ENCODE peak calls at places on chromosome 4, in nine cellular contexts. K is tibial artery, Q is GM12878, N is heart right ventricle, L is GM23248, Z is iPS DF 6.9, I is WERI-Rb-1, O is aorta, X is left lung. R is an unnamed sample. For H3K27me3 and H3K36me3, the result is how much of the 10 kb centered on the place peaks cover.

GRCh38 chr4:102449751-102450352 is 51.3 kb upstream of the NFKB1 start:
- DNase-seq in K (no peak), Q (peak), N (peak), L (peak), Z (no peak), I (peak), O (no peak), X (no peak), R (peak)

GRCh38 chr4:155491336-155492131 is 114.8 kb upstream of the MAP9 start:
- DNase-seq in K (no peak), Q (peak), N (no peak), L (no peak), Z (no peak), I (no peak), O (no peak), X (no peak), R (no peak)

GRCh38 chr4:99784836-99785235 is 31.8 kb upstream of the DAPP1 start:
- DNase-seq in K (no peak), Q (no peak), N (no peak), L (no peak), Z (no peak), I (no peak), O (no peak), X (no peak), R (no peak)

GRCh38 chr4:100984901-100985300 is 362.4 kb downstream of the PPP3CA start:
- DNase-seq in K (no peak), Q (no peak), N (no peak), L (peak), Z (no peak), I (no peak), O (no peak), X (no peak), R (no peak)

GRCh38 chr4:148962539-148963290 is 520.5 kb upstream of the NR3C2 start:
- DNase-seq in K (no peak), Q (no peak), N (no peak), L (peak), Z (no peak), I (no peak), O (no peak), X (no peak), R (no peak)

GRCh38 chr4:73864365-73864764 is 4.8 kb upstream of the CXCL1 start:
- DNase-seq in K (no peak), Q (no peak), N (no peak), L (no peak), Z (no peak), I (peak), O (no peak), X (no peak), R (peak)

GRCh38 chr4:86358176-86358701 is 1.6 kb downstream of the MAPK10 start:
- DNase-seq in K (no peak), Q (no peak), N (no peak), L (no peak), Z (no peak), I (no peak), O (no peak), X (no peak), R (no peak)

GRCh38 chr4:31193516-31193915 is 473.3 kb downstream of the PCDH7 start:
- DNase-seq in K (no peak), Q (no peak), N (no peak), L (no peak), Z (no peak), I (no peak), O (no peak), X (no peak), R (no peak)

GRCh38 chr4:173056271-173056670 is 112.3 kb upstream of the GALNT7 start:
- DNase-seq in K (no peak), Q (no peak), N (no peak), L (no peak), Z (no peak), I (no peak), O (no peak), X (no peak), R (no peak)

GRCh38 chr4:61896717-61897116 is 696.6 kb downstream of the ADGRL3 start:
- DNase-seq in K (no peak), Q (no peak), N (no peak), L (no peak), Z (no peak), I (no peak), O (no peak), X (no peak), R (no peak)

GRCh38 chr4:10030946-10031662 is 9.8 kb upstream of the SLC2A9 start:
- DNase-seq in K (no peak), Q (no peak), N (no peak), L (no peak), Z (no peak), I (no peak), O (no peak), X (no peak), R (no peak)

GRCh38 chr4:11428701-11429571 is at the start of gene HS3ST1:
- DNase-seq in K (peak), Q (no peak), N (peak), L (peak), Z (no peak), I (peak), O (peak), X (peak), R (peak)

GRCh38 chr4:147782087-147782781 is 50.3 kb downstream of the ARHGAP10 start:
- DNase-seq in K (no peak), Q (no peak), N (no peak), L (peak), Z (no peak), I (no peak), O (no peak), X (no peak), R (no peak)

GRCh38 chr4:169105620-169106019 is 95.6 kb upstream of the CBR4 start:
- DNase-seq in K (no peak), Q (no peak), N (no peak), L (no peak), Z (no peak), I (no peak), O (no peak), X (no peak), R (no peak)

GRCh38 chr4:36224969-36225903 is 19.1 kb downstream of the ARAP2 start:
- DNase-seq in K (no peak), Q (no peak), N (no peak), L (no peak), Z (no peak), I (no peak), O (no peak), X (no peak), R (no peak)

GRCh38 chr4:25346913-25347312 is 30.1 kb upstream of the ANAPC4 start:
- DNase-seq in K (no peak), Q (no peak), N (no peak), L (no peak), Z (no peak), I (no peak), O (no peak), X (no peak), R (no peak)

GRCh38 chr4:82555279-82555678 is 6.5 kb downstream of the TMEM150C start:
- DNase-seq in K (no peak), Q (no peak), N (no peak), L (no peak), Z (no peak), I (no peak), O (no peak), X (no peak), R (no peak)

GRCh38 chr4:145888393-145888792 is 50.2 kb downstream of the ZNF827 start:
- DNase-seq in K (no peak), Q (no peak), N (no peak), L (no peak), Z (no peak), I (no peak), O (no peak), X (no peak), R (peak)

GRCh38 chr4:84529169-84529751 is 30.2 kb upstream of the NKX6-1 start:
- DNase-seq in K (no peak), Q (no peak), N (no peak), L (peak), Z (no peak), I (no peak), O (no peak), X (no peak), R (peak)

GRCh38 chr4:150960079-150960478 is 55.0 kb downstream of the LRBA start:
- DNase-seq in K (no peak), Q (no peak), N (no peak), L (peak), Z (no peak), I (peak), O (no peak), X (no peak), R (peak)

GRCh38 chr4:37892641-37893040 is 1.8 kb downstream of the TBC1D1 start:
- DNase-seq in K (peak), Q (peak), N (no peak), L (no peak), Z (no peak), I (no peak), O (no peak), X (peak), R (no peak)

GRCh38 chr4:38948551-38948950 is 80.9 kb downstream of the FAM114A1 start:
- DNase-seq in K (peak), Q (no peak), N (peak), L (peak), Z (no peak), I (no peak), O (peak), X (no peak), R (no peak)

GRCh38 chr4:183348706-183349659 is 26.8 kb upstream of the CLDN24 start:
- DNase-seq in K (no peak), Q (no peak), N (no peak), L (peak), Z (no peak), I (no peak), O (no peak), X (no peak), R (no peak)

GRCh38 chr4:168496834-168497233 is at the start of gene PALLD:
- DNase-seq in K (no peak), Q (no peak), N (peak), L (no peak), Z (no peak), I (peak), O (peak), X (peak), R (no peak)

GRCh38 chr4:128711361-128711760 is 98.1 kb upstream of the JADE1 start:
- DNase-seq in K (no peak), Q (no peak), N (no peak), L (no peak), Z (no peak), I (no peak), O (no peak), X (no peak), R (no peak)

GRCh38 chr4:27760176-27760575 is 899.5 kb downstream of the STIM2 start:
- DNase-seq in K (no peak), Q (no peak), N (no peak), L (no peak), Z (no peak), I (no peak), O (no peak), X (no peak), R (no peak)

GRCh38 chr4:33722800-33723511 is 2521.4 kb downstream of the ARAP2 start:
- DNase-seq in K (no peak), Q (no peak), N (no peak), L (peak), Z (no peak), I (no peak), O (no peak), X (no peak), R (no peak)

GRCh38 chr4:76435689-76436176 is 704 bp downstream of the SHROOM3 start:
- DNase-seq in K (no peak), Q (no peak), N (no peak), L (peak), Z (no peak), I (no peak), O (no peak), X (no peak), R (no peak)
- H3K27me3 ChIP-seq in K (under half), Q (under half), N (under half), L (under half), Z (under half), I (under half), O (under half), X (under half), R (under half)

DNA sequence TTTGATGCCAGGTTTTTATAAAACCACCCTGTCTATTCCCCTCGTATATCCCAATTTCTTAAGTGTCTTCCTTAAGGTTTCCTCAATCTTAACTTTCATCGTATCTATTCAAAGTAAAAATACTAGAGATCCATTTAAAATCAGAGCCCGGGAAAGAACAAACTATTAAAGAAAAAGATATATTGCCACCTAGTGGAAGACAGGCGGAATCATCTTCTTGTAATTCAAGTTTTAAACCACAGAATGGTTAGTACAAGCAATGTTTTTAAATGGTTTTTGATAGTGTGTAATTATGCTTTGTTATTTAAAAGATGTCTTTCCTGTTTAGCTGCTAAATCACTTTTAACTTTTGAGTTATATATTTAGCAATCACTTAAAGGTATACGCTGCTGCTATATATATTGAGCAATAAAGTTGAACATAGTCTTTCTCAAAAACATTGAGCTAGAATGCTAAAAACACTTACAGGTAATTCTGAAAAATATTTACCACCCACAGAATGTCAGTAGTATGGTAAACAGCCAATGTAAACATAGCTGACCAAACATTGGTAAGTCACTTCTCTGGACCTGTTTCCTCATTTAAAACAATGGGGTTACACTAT is 18.2 kb downstream of the PRDM8 start:
- DNase-seq in K (no peak), Q (no peak), N (no peak), L (peak), Z (no peak), I (no peak), O (no peak), X (no peak), R (no peak)
- H3K36me3 ChIP-seq in K (under half), Q (under half), N (under half), L (under half), Z (under half), I (under half), O (under half), X (under half), R (under half)

DNA sequence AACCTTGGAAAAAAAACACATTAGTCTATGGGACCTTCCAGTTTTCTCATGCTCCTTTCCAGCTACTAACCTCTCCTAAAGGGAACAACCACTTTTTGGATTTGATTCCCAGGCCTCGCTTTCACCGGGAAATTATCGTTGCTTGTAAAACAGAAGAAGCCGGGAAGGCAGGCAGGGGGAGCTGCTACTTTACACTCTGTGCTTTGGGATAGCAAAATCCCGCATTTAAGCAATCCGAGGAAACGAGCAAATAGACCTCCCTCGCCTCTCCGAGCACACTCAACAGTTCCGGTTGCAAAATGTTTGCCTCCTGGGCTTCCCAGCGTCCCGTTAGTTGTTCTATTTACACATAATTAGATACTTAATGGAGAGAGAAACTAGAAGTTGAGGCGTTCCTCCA is 1.2 kb downstream of the CD38 start:
- DNase-seq in K (peak), Q (no peak), N (peak), L (peak), Z (no peak), I (no peak), O (peak), X (peak), R (peak)
- H3K4me3 ChIP-seq in K (peak), Q (peak), N (peak), L (peak), Z (peak), I (no peak), O (peak), X (peak), R (peak)

GRCh38 chr4:7500404-7500803 is 65.7 kb upstream of the PSAPL1 start:
- DNase-seq in K (no peak), Q (no peak), N (no peak), L (no peak), Z (no peak), I (no peak), O (no peak), X (no peak), R (no peak)
- H3K27me3 ChIP-seq in K (under half), Q (under half), N (under half), L (under half), Z (under half), I (under half), O (under half), X (under half), R (under half)

GRCh38 chr4:77881460-77882295 is 19.0 kb downstream of the MRPL1 start:
- DNase-seq in K (no peak), Q (no peak), N (no peak), L (peak), Z (no peak), I (no peak), O (no peak), X (no peak), R (no peak)

GRCh38 chr4:77878176-77878575 is 15.5 kb downstream of the MRPL1 start:
- DNase-seq in K (no peak), Q (no peak), N (no peak), L (no peak), Z (no peak), I (no peak), O (no peak), X (no peak), R (no peak)

GRCh38 chr4:77877167-77877566 is 14.5 kb downstream of the MRPL1 start:
- DNase-seq in K (no peak), Q (no peak), N (no peak), L (no peak), Z (no peak), I (no peak), O (no peak), X (no peak), R (no peak)

GRCh38 chr4:77880784-77881183 is 18.2 kb downstream of the MRPL1 start:
- DNase-seq in K (no peak), Q (no peak), N (no peak), L (no peak), Z (no peak), I (no peak), O (no peak), X (no peak), R (no peak)

DNA sequence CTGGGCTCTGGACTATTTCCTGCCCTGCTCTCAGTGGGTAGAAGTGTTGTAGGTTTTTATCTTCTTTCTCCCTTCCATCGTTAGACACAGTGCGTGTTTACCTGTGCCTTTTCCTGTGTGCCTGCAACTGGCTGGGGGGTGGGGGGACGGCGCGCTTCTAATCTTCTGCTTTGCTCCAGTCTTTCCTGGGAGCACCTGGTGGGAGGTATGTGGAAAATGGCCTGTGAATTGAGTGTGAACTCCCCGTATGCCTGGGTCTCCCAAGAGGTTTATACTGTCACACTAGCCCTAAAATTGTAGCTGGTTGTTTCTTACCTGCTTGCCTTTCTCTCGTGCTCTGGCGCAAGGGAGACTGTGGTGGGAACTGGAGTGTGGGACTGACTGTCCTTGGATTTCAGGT is 15.1 kb downstream of the MRPL1 start:
- DNase-seq in K (no peak), Q (no peak), N (no peak), L (no peak), Z (no peak), I (no peak), O (no peak), X (no peak), R (peak)
- H3K36me3 ChIP-seq in K (under half), Q (under half), N (under half), L (under half), Z (under half), I (under half), O (under half), X (under half), R (under half)

DNA sequence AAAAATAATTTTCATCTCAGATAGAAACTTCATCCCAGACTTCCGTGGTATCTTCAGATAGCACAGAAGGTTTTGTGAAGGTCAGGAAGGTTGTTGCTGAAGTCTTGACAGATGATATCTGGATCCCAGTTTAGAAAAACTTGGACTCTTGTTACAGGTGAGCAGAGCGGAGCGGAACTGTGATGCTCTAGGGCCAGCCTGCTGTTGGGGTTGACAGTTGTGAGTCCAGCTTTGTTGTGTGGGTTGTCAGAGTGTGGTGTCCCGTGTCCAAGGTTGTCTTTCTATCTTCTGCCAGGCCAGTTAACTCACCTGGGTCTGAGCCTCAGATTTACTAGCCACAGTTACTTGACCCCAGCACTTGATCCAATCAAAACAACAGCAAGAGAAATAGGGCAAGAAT is 3.9 kb downstream of the SNX25 start:
- DNase-seq in K (no peak), Q (no peak), N (no peak), L (no peak), Z (no peak), I (no peak), O (no peak), X (no peak), R (no peak)
- H3K4me3 ChIP-seq in K (no peak), Q (peak), N (no peak), L (no peak), Z (no peak), I (no peak), O (no peak), X (no peak), R (no peak)

GRCh38 chr4:180655886-180656285 is 1587.3 kb upstream of the TENM3 start:
- DNase-seq in K (no peak), Q (no peak), N (no peak), L (no peak), Z (no peak), I (no peak), O (no peak), X (no peak), R (no peak)
- H3K27me3 ChIP-seq in K (under half), Q (under half), N (under half), L (under half), Z (under half), I (under half), O (under half), X (under half), R (under half)

GRCh38 chr4:3376266-3376665 is 65.5 kb upstream of the HGFAC start:
- DNase-seq in K (no peak), Q (no peak), N (no peak), L (no peak), Z (no peak), I (no peak), O (no peak), X (no peak), R (no peak)
- H3K36me3 ChIP-seq in K (under half), Q (under half), N (under half), L (under half), Z (under half), I (under half), O (under half), X (under half), R (under half)

GRCh38 chr4:108425988-108426387 is 194.4 kb upstream of the RPL34 start:
- DNase-seq in K (no peak), Q (no peak), N (no peak), L (peak), Z (no peak), I (no peak), O (no peak), X (no peak), R (no peak)
- H3K4me3 ChIP-seq in K (no peak), Q (no peak), N (no peak), L (peak), Z (no peak), I (no peak), O (no peak), X (no peak), R (no peak)